ENCODE peak calls at places on chromosomes 16 and 17, in eight cellular contexts. K is ACHN; T is NCI-H2227 treated with DMSO at 0.1 percent for 48 hours; C is kidney; D is NCI-H1694 treated with DMSO at 0.1 percent for 48 hours; P is anterior cingulate cortex; N is fibroblast of lung; O is stimulated activated CD8-positive, alpha-beta memory T cell treated with anti-CD3 and anti-CD28 coated beads, Interleukin-12 subunit alpha, Interleukin-12 subunit beta, amount 100 ng/mL, for 4 hours. H is an unnamed sample.

GRCh38 chr16:50548659-50549560 is 714 bp downstream of the NKD1 start:
- DNase-seq in O (peak), P (no peak), C (peak), T (no peak), N (no peak), K (peak), D (no peak), H (no peak)

GRCh38 chr17:30237296-30238002 is 2.0 kb upstream of the SLC6A4 start:
- DNase-seq in P (no peak), K (no peak), N (no peak), C (no peak), O (no peak), T (no peak), D (no peak), H (no peak)

GRCh38 chr17:69473801-69474170 is 59.3 kb downstream of the MAP2K6 start:
- DNase-seq in T (no peak), K (no peak), O (no peak), D (no peak), P (no peak), C (no peak), N (peak), H (no peak)

GRCh38 chr16:88706288-88706964 is at the start of the genes CTU2 and RNF166:
- DNase-seq in C (peak), D (peak), N (peak), P (peak), O (peak), K (peak), T (peak), H (no peak)

GRCh38 chr17:57519199-57519598 is 225.9 kb downstream of the CCDC182 start:
- DNase-seq in C (peak), O (no peak), K (peak), T (no peak), D (peak), P (no peak), N (peak), H (no peak)

GRCh38 chr16:65212791-65213190 is 90.9 kb upstream of the CDH11 start:
- DNase-seq in K (no peak), C (no peak), P (no peak), O (no peak), N (no peak), D (no peak), T (no peak), H (no peak)

GRCh38 chr16:85945424-85945751 is 46.4 kb downstream of the IRF8 start:
- DNase-seq in T (no peak), O (no peak), P (peak), N (no peak), D (peak), C (no peak), K (no peak), H (no peak)

GRCh38 chr17:50634915-50635719 is 436 bp downstream of the ABCC3 start:
- DNase-seq in O (no peak), T (no peak), N (no peak), D (no peak), P (no peak), K (peak), C (peak), H (no peak)

GRCh38 chr16:80824623-80825364 is 20.4 kb upstream of the CDYL2 start:
- DNase-seq in D (peak), N (peak), C (no peak), O (no peak), K (peak), P (no peak), T (peak), H (peak)

GRCh38 chr17:66691644-66692500 is 143.0 kb upstream of the CACNG5 start:
- DNase-seq in K (no peak), C (no peak), N (peak), P (no peak), O (no peak), D (no peak), T (no peak), H (no peak)

GRCh38 chr17:8837438-8838075 is 29.9 kb downstream of the PIK3R6 start:
- DNase-seq in C (no peak), P (no peak), N (no peak), O (no peak), T (no peak), K (no peak), D (no peak), H (no peak)

GRCh38 chr16:21169249-21169981 is 10.9 kb downstream of the LDAF1 start:
- DNase-seq in T (no peak), P (no peak), C (no peak), K (no peak), D (no peak), O (no peak), N (peak), H (no peak)

GRCh38 chr17:39916918-39917317 is 1.5 kb downstream of the GSDMB start:
- DNase-seq in T (no peak), C (no peak), K (no peak), P (no peak), N (no peak), D (no peak), O (no peak), H (no peak)

GRCh38 chr16:72769876-72770275 is 278.1 kb downstream of the ZFHX3 start:
- DNase-seq in D (no peak), K (no peak), P (no peak), O (no peak), C (no peak), T (no peak), N (no peak), H (no peak)

GRCh38 chr17:77205396-77206124 is 64.8 kb downstream of the SEC14L1 start:
- DNase-seq in D (no peak), T (no peak), K (no peak), C (no peak), N (no peak), O (no peak), P (no peak), H (no peak)

GRCh38 chr16:81537721-81538561 is 93.3 kb downstream of the CMIP start:
- DNase-seq in O (no peak), C (peak), N (peak), P (no peak), T (no peak), K (no peak), D (no peak), H (no peak)

GRCh38 chr17:42201155-42201772 is 7.0 kb upstream of the GHDC start:
- DNase-seq in P (no peak), D (no peak), K (no peak), N (no peak), O (no peak), C (no peak), T (no peak), H (no peak)

GRCh38 chr16:55001931-55002330 is 71.3 kb downstream of the IRX5 start:
- DNase-seq in P (no peak), N (no peak), D (no peak), T (no peak), O (no peak), C (no peak), K (no peak), H (no peak)

GRCh38 chr16:83040174-83040573 is 413.4 kb downstream of the CDH13 start:
- DNase-seq in N (peak), T (no peak), C (no peak), K (peak), D (no peak), P (no peak), O (no peak), H (no peak)

GRCh38 chr17:28298449-28298848 is 20.6 kb upstream of the TMEM97 start:
- DNase-seq in P (no peak), C (no peak), K (no peak), T (no peak), O (no peak), D (no peak), N (no peak), H (no peak)

GRCh38 chr17:75077490-75078096 is 10.2 kb upstream of the SLC16A5 start:
- DNase-seq in N (no peak), D (no peak), C (peak), P (peak), K (no peak), T (no peak), O (peak), H (peak)

GRCh38 chr17:2049333-2050245 is 5.3 kb upstream of the HIC1 start:
- DNase-seq in C (peak), D (peak), N (peak), O (peak), T (peak), P (peak), K (peak), H (no peak)

GRCh38 chr16:24921229-24921628 is 75.5 kb downstream of the SLC5A11 start:
- DNase-seq in C (no peak), N (no peak), D (no peak), T (no peak), K (no peak), O (peak), P (no peak), H (no peak)

GRCh38 chr16:30004811-30005242 is 6.0 kb downstream of the DOC2A start:
- DNase-seq in K (no peak), T (no peak), C (peak), N (no peak), O (no peak), P (no peak), D (no peak), H (no peak)

GRCh38 chr17:79991924-79992656 is 43.6 kb downstream of the TBC1D16 start:
- DNase-seq in N (peak), C (no peak), P (no peak), D (no peak), O (no peak), T (no peak), K (peak), H (no peak)

GRCh38 chr17:32813021-32813420 is 63.9 kb downstream of the MYO1D start:
- DNase-seq in P (no peak), O (no peak), T (peak), N (peak), D (no peak), K (no peak), C (no peak), H (no peak)

GRCh38 chr17:6467567-6467966 is 23.3 kb downstream of the PIMREG start:
- DNase-seq in K (no peak), O (no peak), P (no peak), T (no peak), C (no peak), D (no peak), N (no peak), H (no peak)

GRCh38 chr16:27286446-27286845 is 17.9 kb upstream of the NSMCE1 start:
- DNase-seq in P (no peak), T (no peak), C (no peak), K (peak), N (peak), O (no peak), D (no peak), H (no peak)

GRCh38 chr16:14500791-14501190 is 129.3 kb downstream of the PARN start:
- DNase-seq in C (no peak), P (no peak), N (peak), O (no peak), D (peak), T (no peak), K (no peak), H (no peak)

GRCh38 chr16:68423771-68424170 is 24.5 kb downstream of the SMPD3 start:
- DNase-seq in O (no peak), D (no peak), T (no peak), C (no peak), P (no peak), N (no peak), K (no peak), H (no peak)